ENCODE peak calls at places on chromosomes 1 and 21, in five cellular contexts. V is mesothelial cell of epicardium, C is progenitor cell of endocrine pancreas, L is type B pancreatic cell, M is K562. P is an unnamed sample.

GRCh38 chr1:225915538-225915991 is 8.5 kb downstream of the PYCR2 start:
- DNase-seq in M (no peak), C (no peak), L (no peak), V (no peak), P (no peak)

GRCh38 chr21:16145479-16145878 is 415.7 kb downstream of the USP25 start:
- DNase-seq in L (no peak), M (no peak), V (no peak), C (no peak), P (no peak)

GRCh38 chr21:25094695-25095094 is 512.6 kb downstream of the MRPL39 start:
- DNase-seq in M (no peak), C (no peak), V (no peak), L (no peak), P (no peak)

GRCh38 chr1:224852901-224853568 is 76.4 kb upstream of the DNAH14 start:
- DNase-seq in L (no peak), M (peak), V (no peak), C (no peak), P (no peak)

GRCh38 chr1:243917863-243918565 is 68.0 kb upstream of the AKT3 start:
- DNase-seq in M (no peak), L (no peak), C (no peak), V (no peak), P (no peak)

GRCh38 chr1:151606384-151606783 is 5.5 kb upstream of the SNX27 start:
- DNase-seq in V (no peak), L (no peak), C (no peak), M (no peak), P (no peak)

GRCh38 chr1:147050654-147051053 is 112.5 kb downstream of the NBPF12 start:
- DNase-seq in M (no peak), V (no peak), C (no peak), L (no peak), P (no peak)

GRCh38 chr1:245809361-245809760 is 654.6 kb downstream of the KIF26B start:
- DNase-seq in V (no peak), M (no peak), L (peak), C (no peak), P (no peak)

GRCh38 chr1:205542367-205542766 is 37.9 kb downstream of the CDK18 start:
- DNase-seq in L (peak), M (no peak), V (no peak), C (no peak), P (no peak)

GRCh38 chr1:15107897-15108296 is 45.6 kb upstream of the TMEM51 start:
- DNase-seq in L (no peak), C (no peak), V (no peak), M (no peak), P (no peak)

GRCh38 chr1:9874959-9875635 is 35.0 kb downstream of the CTNNBIP1 start:
- DNase-seq in M (peak), V (peak), L (peak), C (peak), P (peak)

GRCh38 chr1:31366796-31367195 is 6.1 kb downstream of the FABP3 start:
- DNase-seq in C (no peak), L (no peak), M (no peak), V (no peak), P (no peak)

GRCh38 chr1:108704501-108704900 is 8.2 kb upstream of the FNDC7 start:
- DNase-seq in M (no peak), L (no peak), V (no peak), C (no peak), P (no peak)

GRCh38 chr1:245807306-245807705 is 652.5 kb downstream of the KIF26B start:
- DNase-seq in C (no peak), V (no peak), L (no peak), M (no peak), P (no peak)

GRCh38 chr1:51058863-51059262 is 43.2 kb upstream of the C1orf185 start:
- DNase-seq in L (no peak), M (peak), C (no peak), V (no peak), P (no peak)

GRCh38 chr21:31612889-31613785 is 46.4 kb upstream of the SOD1 start:
- DNase-seq in M (no peak), L (no peak), C (no peak), V (no peak), P (peak)

GRCh38 chr1:179326746-179327145 is 33.1 kb downstream of the SOAT1 start:
- DNase-seq in C (no peak), V (no peak), M (no peak), L (no peak), P (no peak)

GRCh38 chr1:19028546-19029129 is 72.2 kb upstream of the IFFO2 start:
- DNase-seq in C (no peak), V (no peak), L (no peak), M (no peak), P (no peak)

GRCh38 chr1:54302549-54302948 is 102.6 kb downstream of the MRPL37 start:
- DNase-seq in C (no peak), V (no peak), L (no peak), M (no peak), P (no peak)

GRCh38 chr1:6672558-6672957 is 29.1 kb downstream of the DNAJC11 start:
- DNase-seq in M (no peak), V (no peak), L (no peak), C (no peak), P (no peak)

GRCh38 chr21:27315373-27315772 is 348.5 kb upstream of the ADAMTS5 start:
- DNase-seq in L (no peak), V (no peak), C (no peak), M (no peak), P (no peak)

GRCh38 chr1:13790290-13791035 is 90.5 kb downstream of the PRDM2 start:
- DNase-seq in L (no peak), M (no peak), V (no peak), C (no peak), P (no peak)

GRCh38 chr21:45441431-45442255 is 36.7 kb downstream of the COL18A1 start:
- DNase-seq in L (no peak), V (no peak), C (no peak), M (no peak), P (no peak)

GRCh38 chr1:155308493-155309422 is at the start of gene FDPS:
- DNase-seq in V (peak), L (peak), C (peak), M (peak), P (peak)

GRCh38 chr1:245365071-245365470 is 210.3 kb downstream of the KIF26B start:
- DNase-seq in L (no peak), V (no peak), C (no peak), M (no peak), P (no peak)

GRCh38 chr21:43919871-43920801 is 55.1 kb downstream of the AGPAT3 start:
- DNase-seq in C (no peak), V (no peak), L (no peak), M (no peak), P (no peak)

GRCh38 chr21:43195131-43196021 is 26.6 kb downstream of the CRYAA start:
- DNase-seq in C (peak), M (no peak), V (no peak), L (peak), P (peak)

GRCh38 chr1:232149302-232150201 is 480.4 kb downstream of the SIPA1L2 start:
- DNase-seq in M (no peak), C (no peak), V (no peak), L (no peak), P (no peak)

GRCh38 chr1:247241687-247242086 is 14.2 kb upstream of the VN1R5 start:
- DNase-seq in C (no peak), L (no peak), M (no peak), V (no peak), P (no peak)

GRCh38 chr21:45072166-45072962 is 2.0 kb upstream of the ADARB1 start:
- DNase-seq in M (no peak), V (no peak), C (no peak), L (no peak), P (no peak)

GRCh38 chr1:65820983-65821382 is 28.3 kb downstream of the PDE4B start:
- DNase-seq in C (no peak), L (no peak), M (no peak), V (no peak), P (peak)

GRCh38 chr1:79364896-79365295 is 358.4 kb upstream of the ADGRL4 start:
- DNase-seq in L (no peak), V (no peak), M (no peak), C (no peak), P (no peak)

DNA sequence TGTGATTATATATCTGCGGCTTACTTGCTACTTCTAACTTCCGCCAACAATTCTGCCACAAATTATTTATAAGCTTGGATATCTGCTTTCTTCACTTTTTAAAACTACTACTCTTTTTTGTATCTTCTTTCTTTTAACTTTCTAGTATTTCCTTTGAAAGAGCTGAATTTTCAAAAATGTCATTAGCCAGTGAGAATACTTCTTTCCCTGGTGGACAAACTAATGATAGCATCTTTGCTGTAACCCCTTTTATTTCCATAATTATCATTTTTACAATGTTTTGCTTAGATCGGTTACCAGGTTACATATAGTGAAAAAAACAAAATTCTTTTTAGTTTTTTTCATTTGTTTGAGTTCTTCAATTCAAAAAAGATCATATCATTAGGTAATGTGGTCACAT is 355.9 kb upstream of the ADGRL4 start:
- DNase-seq in M (no peak), C (no peak), L (no peak), V (no peak), P (no peak)
- TF ChIP-seq CTCF in M (no peak), C (peak), L (peak), V (peak), P (no peak)

GRCh38 chr1:149926296-149926695 is 1.3 kb downstream of the SF3B4 start:
- DNase-seq in L (no peak), C (no peak), V (no peak), M (no peak), P (no peak)
- TF ChIP-seq CTCF in L (no peak), C (no peak), V (no peak), M (no peak), P (no peak)

GRCh38 chr1:111436726-111437125 is 9.2 kb upstream of the OVGP1 start:
- DNase-seq in C (no peak), V (no peak), M (no peak), L (no peak), P (no peak)
- TF ChIP-seq CTCF in C (no peak), V (no peak), M (no peak), L (no peak), P (no peak)

DNA sequence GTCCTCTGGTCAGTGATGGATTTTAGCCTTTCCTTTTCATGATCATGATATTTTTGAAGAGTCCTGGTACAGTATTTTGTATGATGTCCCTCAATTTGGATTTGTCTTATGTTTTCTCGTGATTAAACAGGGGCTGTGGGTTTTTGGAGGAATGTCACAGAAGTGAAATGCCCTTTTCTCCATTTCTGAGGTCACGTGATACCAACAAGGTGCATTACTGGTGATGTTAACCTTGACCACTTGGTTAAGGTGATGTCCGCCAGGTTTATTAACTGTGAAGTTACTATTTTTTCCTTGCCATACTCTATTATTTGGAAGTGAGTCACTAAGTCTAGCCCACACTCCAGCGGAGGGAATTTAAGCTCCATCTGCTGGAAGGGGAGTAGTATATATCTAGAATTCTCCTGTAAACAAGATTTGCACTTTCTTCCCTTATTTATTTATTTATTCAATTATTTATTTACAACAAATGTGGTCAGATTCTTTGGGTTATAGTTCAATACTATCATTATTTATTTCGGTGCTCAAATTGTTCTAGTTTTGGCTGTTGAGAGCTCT is 123.4 kb downstream of the HIVEP3 start:
- DNase-seq in L (no peak), V (no peak), C (no peak), M (no peak), P (no peak)
- TF ChIP-seq CTCF in L (peak), V (no peak), C (no peak), M (peak), P (peak)

GRCh38 chr1:160205242-160205973 is at the start of gene PEA15:
- DNase-seq in M (peak), V (peak), L (peak), C (peak), P (no peak)
- TF ChIP-seq CTCF in M (no peak), V (no peak), L (no peak), C (no peak), P (no peak)

GRCh38 chr1:64343105-64343960 is 126.6 kb upstream of the CACHD1 start:
- DNase-seq in L (no peak), V (no peak), C (no peak), M (no peak), P (no peak)
- TF ChIP-seq CTCF in L (no peak), V (no peak), C (no peak), M (no peak), P (no peak)

GRCh38 chr1:240151126-240151735 is 59.5 kb downstream of the FMN2 start:
- DNase-seq in V (no peak), C (no peak), M (no peak), L (no peak), P (no peak)

GRCh38 chr1:240145120-240145519 is 53.4 kb downstream of the FMN2 start:
- DNase-seq in V (no peak), M (no peak), L (no peak), C (no peak), P (no peak)

GRCh38 chr1:240148333-240148732 is 56.6 kb downstream of the FMN2 start:
- DNase-seq in M (no peak), L (no peak), C (no peak), V (no peak), P (no peak)

GRCh38 chr1:240152611-240153297 is 61.1 kb downstream of the FMN2 start:
- DNase-seq in V (no peak), M (no peak), L (no peak), C (no peak), P (no peak)

GRCh38 chr1:240149488-240150094 is 57.9 kb downstream of the FMN2 start:
- DNase-seq in C (no peak), L (no peak), M (peak), V (no peak), P (no peak)
- TF ChIP-seq CTCF in C (peak), L (peak), M (peak), V (peak), P (peak)

DNA sequence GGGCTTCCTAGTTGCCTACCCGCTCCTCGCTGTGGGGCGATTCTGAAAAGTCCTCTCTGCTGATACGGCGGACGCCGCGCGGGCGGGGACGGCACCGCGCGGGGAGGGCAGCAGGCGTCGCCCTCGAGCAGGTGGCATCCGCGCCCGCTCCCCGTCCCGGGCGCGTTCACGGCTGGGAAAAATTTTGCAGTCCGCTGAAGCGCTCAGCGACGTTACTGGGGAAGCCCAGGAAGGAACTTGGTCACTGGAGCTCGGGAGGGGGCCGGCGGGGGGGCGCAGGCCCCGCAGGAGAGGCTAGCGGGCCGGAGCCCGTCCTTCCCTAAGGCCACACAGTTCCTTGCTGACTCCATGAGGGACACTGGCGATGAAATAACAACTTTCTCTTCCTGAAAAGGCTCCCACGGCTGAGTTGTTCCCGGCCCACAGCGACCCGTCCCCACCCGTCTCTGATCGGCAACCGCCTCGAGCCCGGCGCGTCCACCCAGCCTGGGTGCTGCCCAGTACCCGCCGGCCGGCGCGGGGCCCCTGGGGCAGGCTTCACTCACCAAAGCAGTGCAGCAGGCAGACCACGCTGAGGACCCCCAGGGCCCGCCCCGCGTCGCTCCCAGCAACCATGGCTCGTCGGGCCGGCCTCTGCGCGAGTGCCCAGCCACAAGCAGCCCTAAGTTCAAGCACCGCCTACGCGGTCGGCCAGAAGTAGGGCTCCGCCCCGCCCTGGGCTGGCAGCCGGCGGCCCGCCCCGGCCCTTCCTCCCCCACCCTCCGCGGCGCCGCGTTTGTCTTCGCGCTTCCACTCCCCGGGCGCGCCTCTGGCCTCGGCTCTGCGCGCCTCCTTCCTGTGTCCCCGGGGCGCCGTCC is at the start of gene CD58:
- DNase-seq in V (peak), C (peak), L (peak), M (peak), P (peak)
- TF ChIP-seq CTCF in V (peak), C (peak), L (peak), M (peak), P (peak)

GRCh38 chr1:211828584-211829342 is 1.8 kb downstream of the LPGAT1 start:
- DNase-seq in C (no peak), M (no peak), V (no peak), L (no peak), P (no peak)

GRCh38 chr1:211830330-211831142 is at the start of gene LPGAT1:
- DNase-seq in M (peak), L (peak), V (peak), C (peak), P (peak)

GRCh38 chr1:211831558-211832323 is 1.2 kb upstream of the LPGAT1 start:
- DNase-seq in V (no peak), C (no peak), M (no peak), L (no peak), P (no peak)

GRCh38 chr1:211830055-211830329 is 571 bp downstream of the LPGAT1 start:
- DNase-seq in M (no peak), V (peak), L (no peak), C (peak), P (no peak)

GRCh38 chr1:211829343-211830054 is 1.1 kb downstream of the LPGAT1 start:
- DNase-seq in L (no peak), V (no peak), C (peak), M (no peak), P (no peak)
- TF ChIP-seq CTCF in L (peak), V (no peak), C (peak), M (peak), P (no peak)

GRCh38 chr1:166013232-166013631 is 153.6 kb downstream of the FAM78B start:
- DNase-seq in L (no peak), M (no peak), V (no peak), C (no peak), P (no peak)

GRCh38 chr1:166020229-166020628 is 146.6 kb downstream of the FAM78B start:
- DNase-seq in L (no peak), V (no peak), C (no peak), M (no peak), P (no peak)

GRCh38 chr1:166017395-166017794 is 149.4 kb downstream of the FAM78B start:
- DNase-seq in M (no peak), V (no peak), C (no peak), L (no peak), P (no peak)
- TF ChIP-seq CTCF in M (peak), V (no peak), C (peak), L (peak), P (no peak)